ENCODE peak calls at places on chromosomes 16 and 17, in seven cellular contexts. T is activated CD8-positive, alpha-beta T cell treated with anti-CD3 and anti-CD28 coated beads, Interleukin-2, amount 10 ng/mL, durations not matched to agents 7 days and 5 days; F is ovary; D is NCI-H774; G is breast epithelium; X is RWPE1; J is cardiac fibroblast. L is an unnamed sample.

GRCh38 chr16:50251375-50252081 is 14.8 kb upstream of the ADCY7 start:
- DNase-seq in T (no peak), F (no peak), D (no peak), G (no peak), X (no peak), J (peak), L (no peak)

GRCh38 chr17:307295-307691 is 45.3 kb downstream of the RPH3AL start:
- DNase-seq in T (no peak), F (no peak), D (no peak), G (no peak), X (no peak), J (no peak), L (no peak)

GRCh38 chr17:78239489-78239931 is 8.1 kb downstream of the TMEM235 start:
- DNase-seq in T (no peak), F (no peak), D (no peak), G (no peak), X (no peak), J (no peak), L (no peak)

GRCh38 chr16:88854306-88855111 is 2.2 kb downstream of the GALNS start:
- DNase-seq in T (peak), F (no peak), D (no peak), G (no peak), X (no peak), J (no peak), L (peak)

GRCh38 chr16:68408967-68409366 is 39.3 kb downstream of the SMPD3 start:
- DNase-seq in T (no peak), F (no peak), D (no peak), G (no peak), X (no peak), J (no peak), L (no peak)

GRCh38 chr16:20383106-20384029 is 21.2 kb downstream of the PDILT start:
- DNase-seq in T (peak), F (peak), D (peak), G (peak), X (peak), J (peak), L (peak)

GRCh38 chr17:83155128-83156081 is 76.0 kb downstream of the METRNL start:
- DNase-seq in T (no peak), F (no peak), D (no peak), G (peak), X (no peak), J (no peak), L (no peak)

GRCh38 chr17:35981908-35982330 is 622 bp upstream of the CCL16 start:
- DNase-seq in T (no peak), F (no peak), D (no peak), G (no peak), X (no peak), J (no peak), L (peak)

GRCh38 chr16:4376126-4376819 is 4.6 kb downstream of the VASN start:
- DNase-seq in T (no peak), F (peak), D (no peak), G (peak), X (no peak), J (peak), L (no peak)

GRCh38 chr17:37124825-37125181 is 176.0 kb downstream of the AATF start:
- DNase-seq in T (no peak), F (no peak), D (no peak), G (no peak), X (no peak), J (no peak), L (no peak)

GRCh38 chr17:27345141-27345904 is 51.4 kb downstream of the WSB1 start:
- DNase-seq in T (no peak), F (no peak), D (peak), G (no peak), X (no peak), J (no peak), L (no peak)

GRCh38 chr17:31390748-31391495 is 553 bp upstream of the RAB11FIP4 start:
- DNase-seq in T (no peak), F (no peak), D (no peak), G (no peak), X (no peak), J (no peak), L (no peak)

GRCh38 chr17:50264263-50265113 is 9.8 kb upstream of the TMEM92 start:
- DNase-seq in T (no peak), F (peak), D (no peak), G (no peak), X (no peak), J (peak), L (no peak)

GRCh38 chr17:15918661-15919259 is 26.2 kb upstream of the ADORA2B start:
- DNase-seq in T (no peak), F (no peak), D (no peak), G (peak), X (no peak), J (no peak), L (no peak)